ENCODE peak calls at places on chromosomes 3 and 15, in four cellular contexts. O is upper lobe of right lung, G is adrenal gland, I is psoas muscle. D is an unnamed sample. For H3K4me1, the result is how much of the 10 kb centered on the place peaks cover.

GRCh38 chr15:55530861-55531313 is 22.9 kb upstream of the DNAAF4 start:
- DNase-seq in G (no peak), O (no peak), I (no peak), D (no peak)

GRCh38 chr3:31610700-31611275 is 78.1 kb downstream of the STT3B start:
- DNase-seq in G (no peak), I (no peak), O (no peak), D (no peak)

GRCh38 chr3:7574435-7574834 is 713.5 kb downstream of the GRM7 start:
- DNase-seq in O (no peak), G (no peak), I (no peak), D (no peak)

GRCh38 chr15:80059786-80060489 is 462 bp downstream of the ZFAND6 start:
- DNase-seq in O (no peak), G (peak), I (peak), D (no peak)

GRCh38 chr3:128784228-128784627 is 58.2 kb downstream of the RAB7A start:
- DNase-seq in O (no peak), I (peak), G (no peak), D (no peak)

GRCh38 chr3:47799733-47800132 is 3.2 kb upstream of the DHX30 start:
- DNase-seq in G (no peak), O (no peak), I (no peak), D (no peak)

GRCh38 chr15:51134416-51135199 is 39.9 kb upstream of the TNFAIP8L3 start:
- DNase-seq in G (no peak), I (no peak), O (no peak), D (no peak)

GRCh38 chr15:63025460-63025859 is 17.1 kb upstream of the TPM1 start:
- DNase-seq in I (no peak), G (no peak), O (no peak), D (no peak)

GRCh38 chr15:73944161-73945099 is 18.2 kb downstream of the LOXL1 start:
- DNase-seq in I (no peak), O (no peak), G (no peak), D (no peak)

GRCh38 chr3:88219138-88219792 is 69.5 kb downstream of the C3orf38 start:
- DNase-seq in I (no peak), G (peak), O (no peak), D (no peak)

GRCh38 chr3:13645791-13646637 is 97.1 kb downstream of the FBLN2 start:
- DNase-seq in O (no peak), G (no peak), I (no peak), D (no peak)

GRCh38 chr15:83144771-83145170 is 37.3 kb downstream of the TM6SF1 start:
- DNase-seq in G (no peak), I (no peak), O (no peak), D (no peak)

GRCh38 chr15:76338555-76339301 is 2.2 kb downstream of the ISL2 start:
- DNase-seq in O (no peak), G (no peak), I (no peak), D (no peak)

GRCh38 chr3:8519156-8519555 is 17.5 kb downstream of the LMCD1 start:
- DNase-seq in G (no peak), I (no peak), O (no peak), D (no peak)

GRCh38 chr3:19399356-19399755 is 251.0 kb downstream of the KCNH8 start:
- DNase-seq in G (no peak), I (no peak), O (no peak), D (no peak)

GRCh38 chr3:187112934-187113793 is 26.1 kb downstream of the RPL39L start:
- DNase-seq in I (no peak), G (no peak), O (no peak), D (no peak)

GRCh38 chr3:178310833-178311380 is 225.3 kb upstream of the KCNMB2 start:
- DNase-seq in G (no peak), I (no peak), O (no peak), D (no peak)
- H3K4me1 ChIP-seq in G (under half), I (under half), O (under half), D (under half)

GRCh38 chr3:72289708-72290104 is 504.8 kb upstream of the PROK2 start:
- DNase-seq in O (no peak), G (no peak), I (no peak), D (no peak)

GRCh38 chr3:72288955-72289707 is 504.2 kb upstream of the PROK2 start:
- DNase-seq in G (no peak), O (peak), I (no peak), D (no peak)

GRCh38 chr3:72287941-72288340 is 503.0 kb upstream of the PROK2 start:
- DNase-seq in I (no peak), O (no peak), G (no peak), D (no peak)

GRCh38 chr3:72295276-72295973 is 510.5 kb upstream of the PROK2 start:
- DNase-seq in G (no peak), I (no peak), O (no peak), D (no peak)

GRCh38 chr3:72290859-72291641 is 506.1 kb upstream of the PROK2 start:
- DNase-seq in O (no peak), G (no peak), I (no peak), D (no peak)
- H3K27ac ChIP-seq in O (no peak), G (no peak), I (no peak), D (no peak)

GRCh38 chr3:24661060-24661459 is 166.4 kb upstream of the THRB start:
- DNase-seq in I (no peak), G (no peak), O (no peak), D (no peak)
- TF ChIP-seq CTCF in I (no peak), G (no peak), O (no peak), D (no peak)

DNA sequence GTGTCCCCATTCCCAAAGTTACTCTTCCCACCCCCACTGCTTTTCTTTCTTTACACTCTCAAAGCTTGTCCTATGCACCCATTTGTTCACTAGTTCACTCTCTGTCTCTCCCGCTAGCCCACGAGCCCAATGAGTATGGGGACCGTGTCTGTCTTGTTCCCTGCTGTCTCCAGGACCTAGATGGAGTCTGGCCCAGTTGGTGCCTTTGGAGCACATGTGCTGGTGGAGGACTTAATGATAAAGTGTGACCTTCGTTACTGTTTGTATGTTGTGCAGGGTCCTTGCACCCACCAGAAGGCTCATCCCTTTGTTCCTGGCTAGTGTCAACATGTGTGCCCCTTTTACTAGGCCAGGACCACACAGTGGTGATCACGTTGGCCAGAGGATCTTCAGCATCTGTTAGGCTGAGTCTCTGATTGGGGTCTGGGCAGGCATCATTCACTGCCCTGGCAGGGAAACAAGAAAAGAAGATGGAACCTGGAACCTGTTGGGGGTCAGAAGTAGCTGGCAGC is 7.4 kb downstream of the CISH start:
- DNase-seq in I (no peak), O (no peak), G (no peak), D (no peak)
- H3K4me1 ChIP-seq in I (half or more), O (half or more), G (under half), D (half or more)

GRCh38 chr3:69855436-69856162 is 116.3 kb downstream of the MITF start:
- DNase-seq in O (no peak), G (no peak), I (no peak), D (no peak)
- H3K27ac ChIP-seq in O (no peak), G (no peak), I (peak), D (no peak)

DNA sequence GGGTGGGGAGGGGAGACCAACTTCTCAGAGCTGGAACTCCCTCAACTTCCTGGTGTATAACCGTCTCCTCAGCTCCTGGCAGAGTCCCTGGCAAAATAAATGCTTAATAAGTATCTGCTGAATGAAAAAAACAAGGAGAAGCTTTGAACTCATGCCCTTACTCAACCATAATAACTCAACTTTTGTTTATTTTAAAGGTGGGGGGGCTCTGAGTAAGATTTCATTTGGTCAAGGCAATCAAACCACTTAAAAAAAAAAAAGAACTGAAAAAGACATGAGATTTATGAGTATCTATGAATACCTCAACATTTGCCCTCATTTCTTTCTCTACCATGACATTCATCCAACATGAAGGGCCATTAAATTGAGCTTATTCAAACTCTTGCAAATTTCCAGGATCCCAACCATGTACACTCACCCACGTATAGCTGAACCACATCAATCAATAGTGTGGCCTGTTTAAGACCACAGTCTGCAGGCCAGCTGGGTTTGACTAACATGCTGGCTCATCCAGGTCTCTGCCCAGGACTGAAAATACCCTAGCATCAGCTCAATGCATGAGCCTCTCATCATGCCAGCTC is 157.9 kb downstream of the FOXP1 start:
- DNase-seq in O (no peak), G (no peak), I (no peak), D (no peak)
- TF ChIP-seq CTCF in O (no peak), G (no peak), I (no peak), D (no peak)